ENCODE peak calls at places on chromosomes 12 and 14, in five cellular contexts. One of them, this sample, is unnamed.
A peak's percentile ranks its signal among the peaks of the same experiment; 100 is the strongest.

GRCh38 chr12:5806376-5807089 is 138.5 kb downstream of the ANO2 start:
- DNase-seq in Peyer's patch: no peak
- DNase-seq in uterus: no peak
- DNase-seq in heart left ventricle: no peak
- DNase-seq in heart right ventricle: no peak
- DNase-seq in this sample: no peak

GRCh38 chr12:132151145-132151765 is 7.0 kb downstream of the NOC4L start:
- DNase-seq in heart left ventricle: peak; percentile 24
- DNase-seq in heart right ventricle: peak; percentile 9
- DNase-seq in Peyer's patch: no peak
- DNase-seq in uterus: no peak
- DNase-seq in this sample: no peak

GRCh38 chr14:38420045-38420444 is 164.2 kb upstream of the CLEC14A start:
- DNase-seq in heart right ventricle: no peak
- DNase-seq in uterus: no peak
- DNase-seq in Peyer's patch: no peak
- DNase-seq in heart left ventricle: no peak
- DNase-seq in this sample: no peak

GRCh38 chr12:49903700-49904423 is at the start of gene FAIM2:
- DNase-seq in Peyer's patch: peak; percentile 56
- DNase-seq in uterus: peak; percentile 81
- DNase-seq in heart left ventricle: peak; percentile 62
- DNase-seq in heart right ventricle: peak; percentile 72
- DNase-seq in this sample: peak; percentile 38

GRCh38 chr12:57864811-57865751 is 18.6 kb upstream of the CTDSP2 start:
- DNase-seq in heart left ventricle: peak; percentile 88
- DNase-seq in Peyer's patch: peak; percentile 81
- DNase-seq in heart right ventricle: peak; percentile 84
- DNase-seq in uterus: peak; percentile 86
- DNase-seq in this sample: peak; percentile 48

GRCh38 chr12:131105736-131106356 is 152.1 kb downstream of the ADGRD1 start:
- DNase-seq in heart left ventricle: peak; percentile 15
- DNase-seq in uterus: peak; percentile 11
- DNase-seq in Peyer's patch: peak; percentile 44
- DNase-seq in heart right ventricle: no peak
- DNase-seq in this sample: no peak

GRCh38 chr14:71665157-71665556 is 267.1 kb upstream of the RGS6 start:
- DNase-seq in uterus: no peak
- DNase-seq in heart right ventricle: no peak
- DNase-seq in heart left ventricle: no peak
- DNase-seq in Peyer's patch: no peak
- DNase-seq in this sample: no peak

GRCh38 chr14:61342486-61342885 is 21.1 kb downstream of the PRKCH start:
- DNase-seq in uterus: peak; percentile 31
- DNase-seq in heart right ventricle: no peak
- DNase-seq in Peyer's patch: peak; percentile 86
- DNase-seq in heart left ventricle: no peak
- DNase-seq in this sample: no peak

GRCh38 chr12:53048780-53049401 is 974 bp upstream of the TNS2 start:
- DNase-seq in Peyer's patch: peak; percentile 64
- DNase-seq in heart right ventricle: peak; percentile 83
- DNase-seq in heart left ventricle: peak; percentile 92
- DNase-seq in uterus: peak; percentile 82
- DNase-seq in this sample: no peak

GRCh38 chr12:123119808-123120207 is 31.1 kb downstream of the PITPNM2 start:
- DNase-seq in uterus: no peak
- DNase-seq in heart left ventricle: no peak
- DNase-seq in heart right ventricle: no peak
- DNase-seq in Peyer's patch: peak; percentile 65
- DNase-seq in this sample: no peak

GRCh38 chr12:80188566-80188965 is 89.2 kb downstream of the OTOGL start:
- DNase-seq in uterus: no peak
- DNase-seq in heart left ventricle: no peak
- DNase-seq in heart right ventricle: no peak
- DNase-seq in Peyer's patch: no peak
- DNase-seq in this sample: no peak

GRCh38 chr14:38866461-38866860 is 236.6 kb downstream of the SEC23A start:
- DNase-seq in uterus: no peak
- DNase-seq in heart left ventricle: no peak
- DNase-seq in heart right ventricle: no peak
- DNase-seq in Peyer's patch: no peak
- DNase-seq in this sample: no peak

GRCh38 chr12:102824218-102824835 is 92.7 kb downstream of the PAH start:
- DNase-seq in uterus: no peak
- DNase-seq in heart right ventricle: peak; percentile 26
- DNase-seq in heart left ventricle: peak; percentile 29
- DNase-seq in Peyer's patch: no peak
- DNase-seq in this sample: no peak

GRCh38 chr12:66409195-66409871 is 107.0 kb downstream of the HELB start:
- DNase-seq in heart right ventricle: no peak
- DNase-seq in Peyer's patch: peak; percentile 50
- DNase-seq in uterus: no peak
- DNase-seq in heart left ventricle: no peak
- DNase-seq in this sample: no peak

GRCh38 chr14:31568671-31569070 is 7.5 kb downstream of the NUBPL start:
- DNase-seq in uterus: no peak
- DNase-seq in Peyer's patch: no peak
- DNase-seq in heart left ventricle: no peak
- DNase-seq in heart right ventricle: no peak
- DNase-seq in this sample: no peak

GRCh38 chr14:24634158-24634557 is at the start of gene GZMB:
- DNase-seq in Peyer's patch: peak; percentile 73
- DNase-seq in heart right ventricle: no peak
- DNase-seq in heart left ventricle: no peak
- DNase-seq in uterus: no peak
- DNase-seq in this sample: no peak

GRCh38 chr12:14769462-14769836 is 33.8 kb downstream of the WBP11 start:
- DNase-seq in heart right ventricle: peak; percentile 17
- DNase-seq in heart left ventricle: peak; percentile 40
- DNase-seq in Peyer's patch: peak; percentile 70
- DNase-seq in uterus: peak; percentile 54
- DNase-seq in this sample: no peak

GRCh38 chr12:114681149-114681849 is 2.7 kb downstream of the TBX3 start:
- DNase-seq in uterus: no peak
- DNase-seq in Peyer's patch: peak; percentile 59
- DNase-seq in heart right ventricle: no peak
- DNase-seq in heart left ventricle: no peak
- DNase-seq in this sample: no peak

GRCh38 chr12:24414421-24414820 is 465.0 kb upstream of the SOX5 start:
- DNase-seq in Peyer's patch: no peak
- DNase-seq in heart left ventricle: no peak
- DNase-seq in heart right ventricle: peak; percentile 12
- DNase-seq in uterus: no peak
- DNase-seq in this sample: no peak

GRCh38 chr14:66724996-66725395 is 217.0 kb downstream of the GPHN start:
- DNase-seq in heart left ventricle: no peak
- DNase-seq in heart right ventricle: no peak
- DNase-seq in Peyer's patch: no peak
- DNase-seq in uterus: no peak
- DNase-seq in this sample: no peak

DNA sequence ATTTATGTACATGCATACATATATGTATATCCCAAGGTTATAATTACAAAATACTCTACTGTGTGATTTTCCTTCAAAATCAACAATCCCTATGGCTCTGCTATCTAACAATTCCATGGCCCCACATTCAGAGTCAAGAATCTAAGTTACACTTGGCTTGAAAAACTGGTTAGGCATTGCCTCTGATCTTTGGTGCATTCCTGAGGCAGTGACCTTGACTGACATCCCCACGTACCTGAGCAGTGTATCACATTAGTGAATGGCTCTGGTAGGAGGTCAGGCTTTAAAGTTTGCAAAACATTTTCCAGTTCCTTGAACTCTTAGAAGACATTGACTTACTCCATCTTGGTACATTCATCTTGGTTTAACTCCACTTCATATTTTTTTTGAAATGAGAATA is 8.5 kb upstream of the STON2 start:
- DNase-seq in heart left ventricle: no peak
- DNase-seq in uterus: no peak
- DNase-seq in Peyer's patch: no peak
- DNase-seq in heart right ventricle: no peak
- DNase-seq in this sample: no peak
- H3K4me1 ChIP-seq in heart left ventricle: no peaks in the 10 kb centered on the region
- H3K4me1 ChIP-seq in uterus: no peaks in the 10 kb centered on the region
- H3K4me1 ChIP-seq in Peyer's patch: no peaks in the 10 kb centered on the region
- H3K4me1 ChIP-seq in heart right ventricle: peaks cover 4% of the 10 kb centered on the region
- H3K4me1 ChIP-seq in this sample: peaks cover 28% of the 10 kb centered on the region

GRCh38 chr12:1503281-1503711 is 91.1 kb downstream of the FBXL14 start:
- DNase-seq in heart left ventricle: no peak
- DNase-seq in Peyer's patch: peak; percentile 37
- DNase-seq in heart right ventricle: no peak
- DNase-seq in uterus: no peak
- DNase-seq in this sample: no peak
- H3K4me1 ChIP-seq in heart left ventricle: no peaks in the 10 kb centered on the region
- H3K4me1 ChIP-seq in Peyer's patch: no peaks in the 10 kb centered on the region
- H3K4me1 ChIP-seq in heart right ventricle: peaks cover 8% of the 10 kb centered on the region
- H3K4me1 ChIP-seq in uterus: no peaks in the 10 kb centered on the region
- H3K4me1 ChIP-seq in this sample: peaks cover 7% of the 10 kb centered on the region

DNA sequence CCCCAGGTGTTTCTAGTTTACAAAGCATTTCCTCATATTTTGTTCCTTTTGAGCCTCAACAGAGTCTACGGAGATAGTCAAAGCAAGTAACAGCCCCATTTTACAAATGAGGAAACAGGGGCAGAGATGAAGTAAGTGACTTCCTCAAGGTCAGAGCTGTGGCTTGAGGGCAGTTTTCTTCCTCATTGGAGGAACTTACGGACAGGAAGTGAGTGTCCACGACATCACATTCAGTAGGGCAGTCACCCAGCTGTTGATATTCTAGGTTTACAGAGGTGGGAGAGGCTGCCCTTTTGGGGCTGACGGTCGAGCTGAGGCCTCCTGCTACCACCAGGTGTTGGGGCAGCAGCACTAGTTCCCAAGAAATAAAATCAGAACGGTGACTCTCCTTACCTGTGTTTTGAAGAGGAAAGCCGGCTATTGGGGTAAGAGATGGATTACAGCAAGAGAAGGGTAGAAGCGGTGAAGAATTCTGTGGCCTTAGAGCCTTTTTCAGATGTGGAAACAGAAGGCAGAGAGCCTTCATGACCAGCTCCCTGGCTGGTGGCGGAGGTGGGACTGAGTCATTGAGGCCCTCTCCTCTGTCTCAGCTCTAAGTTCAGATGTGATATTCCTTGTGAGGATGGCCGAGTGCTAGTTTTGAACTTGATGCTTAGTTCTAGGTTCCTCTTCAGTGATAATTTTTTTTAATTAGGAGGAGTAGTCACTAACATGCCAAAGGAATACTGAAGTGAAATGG is 41.7 kb downstream of the SUSD6 start:
- DNase-seq in heart right ventricle: no peak
- DNase-seq in heart left ventricle: peak; percentile 17
- DNase-seq in Peyer's patch: no peak
- DNase-seq in uterus: no peak
- DNase-seq in this sample: peak; percentile 18
- H3K4me1 ChIP-seq in heart right ventricle: peaks cover 88% of the 10 kb centered on the region
- H3K4me1 ChIP-seq in heart left ventricle: peaks cover 62% of the 10 kb centered on the region
- H3K4me1 ChIP-seq in Peyer's patch: peaks cover 65% of the 10 kb centered on the region
- H3K4me1 ChIP-seq in uterus: peaks cover 11% of the 10 kb centered on the region
- H3K4me1 ChIP-seq in this sample: peaks cover 72% of the 10 kb centered on the region

DNA sequence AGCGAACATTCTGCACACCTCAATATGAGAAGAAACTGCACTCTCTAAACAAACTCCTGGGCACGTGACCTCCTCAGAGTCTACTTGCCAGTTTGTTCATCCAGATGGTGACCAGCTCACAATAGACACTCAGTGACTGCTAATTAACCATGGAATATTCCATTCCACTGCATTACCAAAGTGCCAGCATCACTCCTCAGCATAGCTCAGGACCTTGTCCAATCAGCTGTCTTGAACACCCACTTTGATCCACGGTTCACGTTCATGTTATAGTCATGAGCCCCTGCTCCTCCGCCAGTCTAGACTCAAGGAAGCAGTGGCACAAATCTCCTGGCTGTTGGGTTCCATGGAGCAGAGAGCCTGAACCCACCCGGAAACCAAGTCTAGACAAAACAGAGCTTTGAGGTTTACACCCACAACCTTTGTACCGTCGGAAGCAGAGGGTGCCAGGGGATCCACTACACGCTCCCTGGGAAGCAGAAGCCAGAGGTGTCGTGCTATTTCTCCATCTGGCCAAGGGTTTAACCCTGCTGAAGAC is 285.3 kb downstream of the ZFP36L1 start:
- DNase-seq in Peyer's patch: no peak
- DNase-seq in uterus: peak; percentile 10
- DNase-seq in heart right ventricle: no peak
- DNase-seq in heart left ventricle: no peak
- DNase-seq in this sample: no peak
- H3K4me1 ChIP-seq in Peyer's patch: peaks cover 16% of the 10 kb centered on the region
- H3K4me1 ChIP-seq in uterus: peaks cover 17% of the 10 kb centered on the region
- H3K4me1 ChIP-seq in heart right ventricle: peaks cover 51% of the 10 kb centered on the region
- H3K4me1 ChIP-seq in heart left ventricle: no peaks in the 10 kb centered on the region
- H3K4me1 ChIP-seq in this sample: peaks cover 14% of the 10 kb centered on the region

GRCh38 chr14:58096731-58097130 is 55.3 kb downstream of the ARMH4 start:
- DNase-seq in heart left ventricle: no peak
- DNase-seq in uterus: no peak
- DNase-seq in heart right ventricle: no peak
- DNase-seq in Peyer's patch: no peak
- DNase-seq in this sample: no peak
- H3K4me1 ChIP-seq in heart left ventricle: no peaks in the 10 kb centered on the region
- H3K4me1 ChIP-seq in uterus: no peaks in the 10 kb centered on the region
- H3K4me1 ChIP-seq in heart right ventricle: peaks cover 35% of the 10 kb centered on the region
- H3K4me1 ChIP-seq in Peyer's patch: no peaks in the 10 kb centered on the region
- H3K4me1 ChIP-seq in this sample: no peaks in the 10 kb centered on the region

This sample was measured in gastrocnemius medialis.